ENCODE peak calls at places on chromosomes 7 and 10, in five cellular contexts. D is tibial artery; P is GM23248; C is CD8-positive, alpha-beta T cell; S is endothelial cell of umbilical vein. G is an unnamed sample.

GRCh38 chr7:73992104-73992562 is 35.8 kb upstream of the ELN start:
- DNase-seq in S (no peak), D (peak; percentile 97), P (peak; percentile 93), C (no peak), G (no peak)

GRCh38 chr10:124641282-124642075 is 102.7 kb downstream of the FAM53B start:
- DNase-seq in S (no peak), C (no peak), D (no peak), P (peak; percentile 79), G (peak; percentile 49)

GRCh38 chr7:151769189-151769821 is 107.6 kb downstream of the PRKAG2 start:
- DNase-seq in D (no peak), S (no peak), P (no peak), C (peak; percentile 31), G (no peak)

GRCh38 chr7:27784399-27785053 is 44.6 kb downstream of the TAX1BP1 start:
- DNase-seq in S (peak; percentile 85), P (peak; percentile 81), C (no peak), D (no peak), G (no peak)

GRCh38 chr10:834493-834892 is 97.0 kb downstream of the LARP4B start:
- DNase-seq in C (no peak), D (no peak), P (no peak), S (no peak), G (no peak)

GRCh38 chr7:22255342-22255741 is 101.6 kb downstream of the RAPGEF5 start:
- DNase-seq in C (no peak), D (no peak), P (no peak), S (no peak), G (no peak)

GRCh38 chr7:48140001-48140681 is 31.1 kb upstream of the ABCA13 start:
- DNase-seq in C (no peak), S (peak; percentile 57), P (peak; percentile 33), D (no peak), G (no peak)

GRCh38 chr7:17939670-17940301 is 508 bp downstream of the SNX13 start:
- DNase-seq in D (peak; percentile 75), P (peak; percentile 80), S (peak; percentile 73), C (peak; percentile 21), G (peak; percentile 38)

GRCh38 chr10:96863922-96864543 is 31.9 kb downstream of the LCOR start:
- DNase-seq in P (peak; percentile 73), S (peak; percentile 79), C (no peak), D (no peak), G (no peak)

GRCh38 chr7:55028011-55028410 is 9.2 kb downstream of the EGFR start:
- DNase-seq in P (peak; percentile 61), C (no peak), D (no peak), S (no peak), G (no peak)

GRCh38 chr7:666454-667292 is 59.8 kb upstream of the DNAAF5 start:
- DNase-seq in C (no peak), P (no peak), S (no peak), D (peak; percentile 59), G (no peak)

GRCh38 chr10:6313107-6313895 is 110.6 kb downstream of the PFKFB3 start:
- DNase-seq in S (no peak), C (no peak), P (peak; percentile 57), D (no peak), G (no peak)

GRCh38 chr10:132447446-132448247 is 50.6 kb downstream of the PWWP2B start:
- DNase-seq in P (no peak), S (no peak), C (peak; percentile 67), D (no peak), G (no peak)

GRCh38 chr10:26890956-26891355 is 30.2 kb upstream of the ABI1 start:
- DNase-seq in C (no peak), S (peak; percentile 66), D (no peak), P (peak; percentile 78), G (no peak)

GRCh38 chr7:159144756-159145543 is at the start of gene VIPR2:
- DNase-seq in C (no peak), P (no peak), S (no peak), D (peak; percentile 68), G (peak; percentile 50)

GRCh38 chr10:93749218-93749799 is 8.4 kb upstream of the LGI1 start:
- DNase-seq in P (peak; percentile 12), C (no peak), S (no peak), D (no peak), G (no peak)

GRCh38 chr7:88276605-88277153 is 30.0 kb downstream of the STEAP4 start:
- DNase-seq in D (no peak), P (no peak), S (no peak), C (no peak), G (no peak)

GRCh38 chr7:1940402-1940786 is 270.3 kb downstream of the ELFN1 start:
- DNase-seq in C (peak; percentile 84), S (no peak), D (no peak), P (peak; percentile 9), G (peak; percentile 74)

GRCh38 chr7:27316311-27316710 is 73.7 kb downstream of the EVX1 start:
- DNase-seq in C (no peak), S (no peak), P (peak; percentile 45), D (no peak), G (no peak)

GRCh38 chr10:43653746-43654145 is 5.1 kb upstream of the ZNF32 start:
- DNase-seq in D (no peak), P (peak; percentile 61), S (no peak), C (no peak), G (no peak)

GRCh38 chr10:14595526-14596182 is 179.0 kb downstream of the FAM107B start:
- DNase-seq in S (no peak), P (no peak), D (no peak), C (no peak), G (no peak)

GRCh38 chr10:14592566-14592965 is 182.1 kb downstream of the FAM107B start:
- DNase-seq in C (no peak), P (no peak), D (no peak), S (no peak), G (no peak)

GRCh38 chr10:14592026-14592425 is 182.7 kb downstream of the FAM107B start:
- DNase-seq in D (no peak), P (no peak), S (no peak), C (no peak), G (no peak)

GRCh38 chr10:14594878-14595525 is 179.7 kb downstream of the FAM107B start:
- DNase-seq in D (no peak), C (no peak), P (no peak), S (no peak), G (no peak)

DNA sequence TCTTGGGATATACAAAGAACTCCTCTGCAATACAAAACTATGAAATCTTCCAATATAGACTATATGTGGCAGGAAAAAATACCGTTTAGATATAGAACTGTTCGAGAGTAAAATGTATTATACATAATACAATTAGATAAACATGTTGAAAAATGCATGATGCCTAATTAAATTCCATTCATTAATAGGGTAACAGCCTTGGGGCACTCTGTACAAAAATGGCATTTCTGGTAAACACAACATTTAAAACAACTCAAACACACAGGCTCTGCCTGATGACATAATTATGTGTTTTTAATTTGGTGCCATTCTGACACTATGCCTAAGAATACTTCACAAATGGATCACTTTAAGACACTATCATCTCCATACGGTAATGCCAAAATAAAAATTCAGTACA is 180.9 kb downstream of the FAM107B start:
- DNase-seq in P (no peak), S (no peak), C (no peak), D (no peak), G (no peak)
- H3K27ac ChIP-seq in P (no peak overlapping the region), S (no peak overlapping the region), C (no peak overlapping the region), D (no peak overlapping the region), G (no peak overlapping the region)

GRCh38 chr10:92142512-92142911 is 148.4 kb downstream of the CPEB3 start:
- DNase-seq in D (no peak), P (no peak), C (no peak), S (peak; percentile 21), G (no peak)

GRCh38 chr10:92149261-92149660 is 141.6 kb downstream of the CPEB3 start:
- DNase-seq in S (no peak), D (no peak), C (no peak), P (no peak), G (no peak)

GRCh38 chr10:92146781-92147180 is 144.1 kb downstream of the CPEB3 start:
- DNase-seq in P (no peak), D (no peak), C (no peak), S (no peak), G (no peak)

GRCh38 chr10:92142949-92143348 is 147.9 kb downstream of the CPEB3 start:
- DNase-seq in C (no peak), D (no peak), P (no peak), S (no peak), G (no peak)

GRCh38 chr10:92146072-92146471 is 144.8 kb downstream of the CPEB3 start:
- DNase-seq in S (peak; percentile 26), C (no peak), P (no peak), D (no peak), G (no peak)
- H3K27ac ChIP-seq in S (peak overlapping the region; percentile 26), C (no peak overlapping the region), P (no peak overlapping the region), D (peak overlapping the region; percentile 60), G (peak overlapping the region; percentile 34)

DNA sequence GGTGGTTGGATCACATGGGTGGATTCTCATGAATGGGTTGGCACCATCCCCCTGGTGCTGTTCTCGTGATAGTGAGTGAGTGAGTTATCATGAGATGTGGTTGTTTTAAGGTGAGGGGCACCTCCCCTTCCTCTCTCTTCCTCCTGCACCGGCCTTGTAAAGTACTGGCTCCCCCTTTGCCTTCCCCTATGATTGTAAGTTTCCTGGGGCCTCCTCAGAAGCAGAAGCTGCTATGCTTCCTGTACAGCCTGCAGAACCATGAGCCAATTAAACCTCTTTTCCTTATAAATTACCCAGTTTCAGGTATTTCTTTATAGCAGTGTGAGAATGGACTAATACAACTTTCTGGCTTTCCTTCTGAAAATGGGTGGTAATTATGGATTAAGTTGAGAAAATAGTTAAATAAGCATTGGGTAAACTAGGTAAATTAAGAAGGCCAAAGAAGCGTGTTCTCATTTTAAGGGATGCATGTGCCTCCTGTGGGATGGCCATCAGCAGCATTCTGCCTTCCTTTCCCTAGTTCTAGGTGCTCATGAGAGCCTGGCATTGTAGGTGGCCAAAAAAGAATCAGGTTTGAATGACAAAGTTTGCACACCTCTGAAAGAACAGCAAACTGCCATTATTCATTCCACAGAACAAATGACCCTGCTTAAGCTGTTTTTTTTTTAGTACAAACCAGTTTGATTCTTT is 241.4 kb upstream of the CCDC6 start:
- DNase-seq in C (no peak), S (no peak), P (no peak), D (no peak), G (no peak)
- H3K27ac ChIP-seq in C (no peak overlapping the region), S (no peak overlapping the region), P (no peak overlapping the region), D (no peak overlapping the region), G (no peak overlapping the region)

DNA sequence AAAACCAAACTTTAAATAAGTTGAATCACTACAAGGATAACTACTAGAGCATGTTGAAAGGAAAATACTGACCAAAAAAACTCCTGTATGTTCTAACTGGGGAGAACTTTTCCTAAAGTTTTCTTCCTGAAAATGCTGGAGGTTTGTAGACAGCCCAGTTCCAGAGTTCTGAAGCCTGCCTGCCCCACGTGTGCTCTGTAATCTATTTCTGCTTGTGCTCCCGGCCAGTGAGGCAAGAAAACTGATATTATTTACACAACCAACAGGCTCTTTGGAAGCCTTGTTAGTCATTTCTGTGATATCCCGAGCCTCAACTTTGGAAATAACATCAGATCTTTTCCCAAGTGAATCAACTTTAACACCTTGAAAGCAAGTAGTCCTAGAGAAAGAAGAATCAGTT is 46.7 kb downstream of the ZFAND4 start:
- DNase-seq in P (no peak), S (no peak), D (no peak), C (no peak), G (no peak)
- H3K27ac ChIP-seq in P (no peak overlapping the region), S (no peak overlapping the region), D (no peak overlapping the region), C (no peak overlapping the region), G (peak overlapping the region; percentile 34)

DNA sequence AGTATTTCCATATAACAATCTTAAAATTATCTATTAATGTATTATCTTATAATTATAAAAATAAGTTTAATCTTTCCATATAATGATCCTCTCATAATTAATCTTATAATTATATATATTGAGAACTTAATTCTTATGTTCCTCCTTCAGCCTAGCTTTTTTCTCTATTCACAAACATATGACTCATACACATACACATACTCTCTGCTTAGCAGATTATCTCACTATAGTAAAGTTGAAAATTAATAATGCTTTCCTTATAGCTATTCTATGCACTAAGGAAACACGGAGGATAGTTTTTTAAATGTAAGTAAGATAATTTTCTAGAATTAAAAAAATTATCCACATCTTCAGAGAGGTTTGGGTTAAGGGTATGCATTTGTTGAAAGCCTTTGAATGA is 47.7 kb upstream of the ITGB8 start:
- DNase-seq in S (no peak), D (no peak), P (peak; percentile 33), C (no peak), G (no peak)
- H3K27ac ChIP-seq in S (no peak overlapping the region), D (no peak overlapping the region), P (no peak overlapping the region), C (no peak overlapping the region), G (no peak overlapping the region)